ENCODE peak calls at places on chromosomes 2 and 18, in nine cellular contexts. T is T-cell; W is stimulated activated CD8-positive, alpha-beta memory T cell treated with anti-CD3 and anti-CD28 coated beads, Interleukin-4, amount 100 ng/mL, for 24 hours; H is hepatic stellate cell; L is astrocyte of the hippocampus; U is A172; E is islet precursor cell; R is fibroblast of pulmonary artery; F is CD8-positive, alpha-beta memory T cell. I is an unnamed sample.

GRCh38 chr2:230244211-230244610 is 18.7 kb downstream of the SP140 start:
- DNase-seq in T (no peak), W (no peak), H (no peak), L (no peak), U (no peak), E (no peak), R (no peak), F (no peak), I (no peak)

GRCh38 chr2:172427990-172428840 is 829 bp downstream of the ITGA6 start:
- DNase-seq in T (peak), W (peak), H (peak), L (peak), U (no peak), E (peak), R (no peak), F (peak), I (no peak)

GRCh38 chr2:69615078-69615630 is 28.4 kb downstream of the AAK1 start:
- DNase-seq in T (no peak), W (no peak), H (peak), L (no peak), U (no peak), E (peak), R (no peak), F (no peak), I (no peak)

GRCh38 chr18:1006309-1006708 is 101.6 kb downstream of the ADCYAP1 start:
- DNase-seq in T (no peak), W (no peak), H (no peak), L (no peak), U (peak), E (no peak), R (no peak), F (no peak), I (no peak)

GRCh38 chr2:104599802-104600510 is 254.0 kb upstream of the POU3F3 start:
- DNase-seq in T (no peak), W (no peak), H (no peak), L (peak), U (no peak), E (no peak), R (peak), F (no peak), I (no peak)

GRCh38 chr2:45275235-45275805 is 266.1 kb upstream of the SIX2 start:
- DNase-seq in T (no peak), W (no peak), H (peak), L (peak), U (peak), E (peak), R (peak), F (no peak), I (no peak)

GRCh38 chr2:74555610-74556103 is 1.1 kb downstream of the DOK1 start:
- DNase-seq in T (no peak), W (no peak), H (no peak), L (no peak), U (no peak), E (peak), R (no peak), F (no peak), I (no peak)

GRCh38 chr2:219969508-219969907 is 342.1 kb downstream of the SLC4A3 start:
- DNase-seq in T (no peak), W (no peak), H (no peak), L (peak), U (peak), E (no peak), R (peak), F (no peak), I (no peak)

GRCh38 chr2:148876589-148877402 is 1.8 kb downstream of the KIF5C start:
- DNase-seq in T (peak), W (peak), H (no peak), L (peak), U (no peak), E (peak), R (no peak), F (peak), I (no peak)

I was measured in chondrocyte.